ENCODE peak calls at places on chromosomes 13 and 19, in ten cellular contexts. Y is left ventricle myocardium inferior, L is right lobe of liver, E is NT2/D1, O is GM23338, P is BJ, N is thyroid gland, I is H7, X is psoas muscle, V is pancreas. U is an unnamed sample.

GRCh38 chr19:53958168-53958571 is 4.6 kb upstream of the CACNG8 start:
- DNase-seq in Y (no peak), L (no peak), E (no peak), O (peak; percentile 96), P (no peak), N (no peak), I (peak; percentile 95), X (no peak), V (no peak), U (no peak)

GRCh38 chr19:41554902-41555301 is 21.1 kb upstream of the CEACAM21 start:
- DNase-seq in Y (no peak), L (no peak), E (no peak), O (no peak), P (no peak), N (no peak), I (no peak), X (no peak), V (no peak), U (no peak)

GRCh38 chr19:7540761-7541480 is 5.4 kb downstream of the PNPLA6 start:
- DNase-seq in Y (no peak), L (peak; percentile 46), E (peak; percentile 55), O (peak; percentile 93), P (no peak), N (no peak), I (peak; percentile 97), X (no peak), V (no peak), U (no peak)

GRCh38 chr19:13153627-13154240 is 3.5 kb downstream of the IER2 start:
- DNase-seq in Y (no peak), L (peak; percentile 42), E (no peak), O (peak; percentile 61), P (no peak), N (peak; percentile 42), I (peak; percentile 67), X (peak; percentile 65), V (peak; percentile 87), U (no peak)

GRCh38 chr19:36916991-36917390 is 859 bp downstream of the ZNF568 start:
- DNase-seq in Y (no peak), L (no peak), E (no peak), O (peak; percentile 20), P (peak; percentile 1), N (peak; percentile 9), I (no peak), X (no peak), V (no peak), U (no peak)

GRCh38 chr13:39737047-39737446 is 81.6 kb downstream of the COG6 start:
- DNase-seq in Y (no peak), L (no peak), E (no peak), O (no peak), P (no peak), N (no peak), I (no peak), X (no peak), V (no peak), U (no peak)

GRCh38 chr13:99191900-99192399 is 8.7 kb upstream of the UBAC2 start:
- DNase-seq in Y (no peak), L (no peak), E (no peak), O (no peak), P (no peak), N (peak; percentile 92), I (no peak), X (no peak), V (no peak), U (no peak)

GRCh38 chr13:97328222-97328790 is 105.7 kb upstream of the RAP2A start:
- DNase-seq in Y (no peak), L (no peak), E (peak; percentile 87), O (peak; percentile 93), P (peak; percentile 51), N (no peak), I (peak; percentile 32), X (peak; percentile 54), V (no peak), U (peak; percentile 49)

GRCh38 chr13:54875111-54875510 is 1846.5 kb downstream of the OLFM4 start:
- DNase-seq in Y (no peak), L (no peak), E (peak; percentile 11), O (peak; percentile 48), P (no peak), N (no peak), I (peak; percentile 24), X (no peak), V (no peak), U (no peak)

GRCh38 chr13:108496364-108497215 is 132.8 kb upstream of the MYO16 start:
- DNase-seq in Y (no peak), L (no peak), E (no peak), O (peak; percentile 44), P (no peak), N (no peak), I (peak; percentile 43), X (no peak), V (no peak), U (no peak)
- H3K4me3 ChIP-seq in Y (peak overlapping the region; percentile 54), L (no peak overlapping the region), E (peak overlapping the region; percentile 56), O (peak overlapping the region; percentile 85), P (no peak overlapping the region), N (no peak overlapping the region), I (peak overlapping the region; percentile 50), X (no peak overlapping the region), V (peak overlapping the region; percentile 26), U (peak overlapping the region; percentile 27)

GRCh38 chr19:43311706-43312105 is 41.8 kb upstream of the CD177 start:
- DNase-seq in Y (no peak), L (no peak), E (no peak), O (no peak), P (peak; percentile 26), N (no peak), I (no peak), X (no peak), V (no peak), U (no peak)
- H3K27me3 ChIP-seq in Y (peaks cover 63% of the 10 kb centered on the region), L (no peaks in the 10 kb centered on the region), E (no peaks in the 10 kb centered on the region), O (no peaks in the 10 kb centered on the region), P (no peaks in the 10 kb centered on the region), N (no peaks in the 10 kb centered on the region), I (no peaks in the 10 kb centered on the region), X (peaks cover 3% of the 10 kb centered on the region), V (no peaks in the 10 kb centered on the region), U (no peaks in the 10 kb centered on the region)

GRCh38 chr13:20227288-20227687 is 4.8 kb downstream of the GJB6 start:
- DNase-seq in Y (no peak), L (no peak), E (no peak), O (no peak), P (no peak), N (no peak), I (no peak), X (no peak), V (no peak), U (no peak)

GRCh38 chr13:20231839-20232555 is at the start of gene GJB6:
- DNase-seq in Y (no peak), L (no peak), E (peak; percentile 22), O (peak; percentile 81), P (no peak), N (peak; percentile 70), I (peak; percentile 93), X (no peak), V (no peak), U (no peak)

GRCh38 chr13:20227730-20228129 is 4.4 kb downstream of the GJB6 start:
- DNase-seq in Y (no peak), L (no peak), E (no peak), O (no peak), P (no peak), N (no peak), I (no peak), X (no peak), V (no peak), U (no peak)

GRCh38 chr13:20232556-20233277 is 598 bp upstream of the GJB6 start:
- DNase-seq in Y (no peak), L (no peak), E (no peak), O (no peak), P (no peak), N (no peak), I (no peak), X (no peak), V (no peak), U (no peak)

DNA sequence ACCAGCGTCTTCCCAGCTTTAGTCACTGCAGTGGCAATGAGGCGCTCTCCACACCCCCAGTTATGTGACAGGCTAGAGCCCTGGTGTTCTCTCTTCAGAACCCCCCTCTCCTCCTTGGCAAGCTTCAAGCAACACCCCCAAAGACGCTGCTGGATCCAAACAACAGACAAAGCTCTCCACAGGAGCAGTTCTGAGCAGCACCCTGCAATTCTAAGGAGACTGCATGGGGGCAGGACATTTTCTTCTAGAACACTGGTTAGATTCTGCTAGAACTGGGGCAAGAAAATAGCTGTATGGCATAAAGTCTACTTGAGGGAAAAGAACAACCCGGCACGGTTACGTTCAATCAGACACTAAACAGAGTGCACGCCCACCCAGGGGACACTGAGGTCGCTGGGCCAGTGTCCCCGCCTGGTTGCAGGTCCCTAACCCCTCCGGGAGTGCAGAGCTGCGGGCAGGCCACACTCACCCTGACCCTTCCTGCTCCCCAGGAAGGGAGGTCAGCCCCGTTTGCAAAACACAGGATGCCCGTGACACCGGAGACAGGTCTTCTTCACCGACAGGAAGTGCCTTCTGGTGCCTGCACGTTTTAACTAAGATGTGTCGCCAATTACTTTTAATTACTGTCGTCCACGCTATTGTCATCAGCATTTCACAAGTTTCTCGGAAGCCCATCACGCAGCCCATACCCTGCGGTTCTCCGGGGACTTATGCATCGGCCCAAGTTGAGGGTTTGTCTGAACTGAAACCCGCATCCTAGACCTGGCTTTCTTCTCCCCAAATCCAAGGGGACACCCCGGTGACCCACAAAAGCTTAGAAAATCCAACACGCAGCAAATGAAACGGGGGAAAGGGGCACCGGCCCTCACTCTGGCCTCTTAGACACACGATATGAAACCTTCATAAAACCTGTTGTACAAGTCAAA is 943 bp downstream of the GJB6 start:
- DNase-seq in Y (no peak), L (no peak), E (no peak), O (peak; percentile 48), P (no peak), N (no peak), I (peak; percentile 72), X (no peak), V (no peak), U (no peak)
- H3K4me3 ChIP-seq in Y (peak overlapping the region; percentile 58), L (peak overlapping the region; percentile 3), E (peak overlapping the region; percentile 42), O (peak overlapping the region; percentile 69), P (no peak overlapping the region), N (peak overlapping the region; percentile 36), I (peak overlapping the region; percentile 27), X (peak overlapping the region; percentile 53), V (peak overlapping the region; percentile 48), U (peak overlapping the region; percentile 34)

GRCh38 chr13:76890036-76890435 is 3.8 kb upstream of the KCTD12 start:
- DNase-seq in Y (no peak), L (no peak), E (no peak), O (no peak), P (no peak), N (no peak), I (no peak), X (no peak), V (no peak), U (no peak)
- H3K27me3 ChIP-seq in Y (no peaks in the 10 kb centered on the region), L (no peaks in the 10 kb centered on the region), E (peaks cover 21% of the 10 kb centered on the region), O (peaks cover 48% of the 10 kb centered on the region), P (peaks cover 5% of the 10 kb centered on the region), N (no peaks in the 10 kb centered on the region), I (peaks cover 40% of the 10 kb centered on the region), X (no peaks in the 10 kb centered on the region), V (no peaks in the 10 kb centered on the region), U (no peaks in the 10 kb centered on the region)